ENCODE peak calls at places on chromosomes 2 and 18, in seven cellular contexts. P is erythroblast, E is stomach, J is A549, U is body of pancreas, R is IMR-90, Z is uterus. L is an unnamed sample.

GRCh38 chr2:70523996-70524965 is 29.3 kb downstream of the TGFA start:
- DNase-seq in U (peak), J (peak), P (no peak), Z (no peak), E (peak), R (peak), L (peak)

GRCh38 chr2:166031054-166031453 is 77.5 kb upstream of the TTC21B start:
- DNase-seq in Z (no peak), P (no peak), U (no peak), J (no peak), E (no peak), R (peak), L (no peak)

GRCh38 chr2:15688924-15689568 is 97.4 kb downstream of the DDX1 start:
- DNase-seq in E (no peak), P (no peak), U (no peak), J (no peak), Z (no peak), R (no peak), L (no peak)

GRCh38 chr2:69798909-69799526 is 30.4 kb upstream of the GMCL1 start:
- DNase-seq in J (no peak), U (no peak), Z (peak), E (no peak), P (peak), R (peak), L (no peak)

GRCh38 chr18:48996901-48997463 is 46.2 kb upstream of the SMAD7 start:
- DNase-seq in E (no peak), U (no peak), Z (no peak), R (peak), J (peak), P (no peak), L (peak)

GRCh38 chr2:238551091-238551490 is 124.4 kb downstream of the ASB1 start:
- DNase-seq in R (no peak), J (no peak), E (no peak), Z (no peak), P (no peak), U (no peak), L (no peak)

GRCh38 chr18:27627927-27628326 is 442.8 kb upstream of the CHST9 start:
- DNase-seq in E (no peak), U (no peak), Z (no peak), P (no peak), J (no peak), R (no peak), L (no peak)

GRCh38 chr2:158718851-158719250 is 76.3 kb upstream of the DAPL1 start:
- DNase-seq in P (no peak), J (no peak), Z (no peak), U (no peak), E (no peak), R (no peak), L (no peak)

GRCh38 chr2:240622631-240623235 is 2.5 kb upstream of the GPR35 start:
- DNase-seq in P (no peak), U (no peak), R (no peak), J (no peak), Z (no peak), E (peak), L (no peak)

GRCh38 chr2:241009601-241010530 is 11.4 kb downstream of the SNED1 start:
- DNase-seq in Z (peak), P (no peak), R (peak), J (no peak), E (peak), U (peak), L (peak)

GRCh38 chr2:134225841-134226240 is 28.0 kb upstream of the MGAT5 start:
- DNase-seq in U (no peak), R (no peak), J (no peak), P (no peak), E (no peak), Z (no peak), L (no peak)

GRCh38 chr2:226514895-226515294 is 284.7 kb downstream of the IRS1 start:
- DNase-seq in Z (no peak), P (no peak), U (no peak), E (no peak), J (peak), R (peak), L (no peak)

GRCh38 chr2:127606594-127607398 is 39.2 kb upstream of the GPR17 start:
- DNase-seq in Z (no peak), R (no peak), J (no peak), E (peak), P (no peak), U (peak), L (no peak)

GRCh38 chr2:11863513-11864328 is 117.3 kb downstream of the LPIN1 start:
- DNase-seq in J (peak), R (peak), U (peak), P (peak), E (peak), Z (peak), L (peak)

GRCh38 chr2:112317303-112318158 is 42.1 kb downstream of the ZC3H6 start:
- DNase-seq in J (no peak), E (no peak), Z (no peak), U (no peak), R (peak), P (no peak), L (no peak)

GRCh38 chr2:196331143-196331542 is 159.8 kb upstream of the STK17B start:
- DNase-seq in Z (no peak), U (no peak), P (peak), R (peak), J (no peak), E (peak), L (peak)

GRCh38 chr2:19722486-19723420 is 179.0 kb downstream of the TTC32 start:
- DNase-seq in P (no peak), E (no peak), Z (no peak), U (no peak), R (no peak), J (no peak), L (no peak)

GRCh38 chr18:75491361-75491760 is 63.9 kb upstream of the SMIM21 start:
- DNase-seq in P (no peak), E (no peak), Z (no peak), R (no peak), J (no peak), U (no peak), L (no peak)

GRCh38 chr2:51344886-51345285 is 313.0 kb upstream of the NRXN1 start:
- DNase-seq in U (no peak), J (no peak), R (peak), E (no peak), P (no peak), Z (no peak), L (no peak)

GRCh38 chr18:8794133-8794986 is 89.0 kb downstream of the MTCL1 start:
- DNase-seq in Z (no peak), U (no peak), P (no peak), E (no peak), J (no peak), R (peak), L (no peak)

GRCh38 chr18:80108739-80109675 is at the start of gene ADNP2:
- DNase-seq in P (peak), U (peak), J (peak), E (peak), Z (peak), R (peak), L (peak)
- TF ChIP-seq POLR2A in P (peak), U (no peak), J (peak), E (no peak), Z (no peak), R (peak), L (peak)

GRCh38 chr2:27495840-27496356 is 741 bp upstream of the GCKR start:
- DNase-seq in U (no peak), Z (no peak), R (no peak), P (peak), E (no peak), J (no peak), L (no peak)

GRCh38 chr2:27494284-27494943 is 586 bp downstream of the FNDC4 start:
- DNase-seq in P (peak), J (no peak), U (peak), E (no peak), R (peak), Z (peak), L (no peak)

GRCh38 chr2:27496357-27497287 is at the start of gene GCKR:
- DNase-seq in U (peak), E (peak), Z (no peak), P (peak), J (no peak), R (peak), L (no peak)

GRCh38 chr2:27493948-27494283 is 1.1 kb downstream of the FNDC4 start:
- DNase-seq in E (no peak), Z (no peak), R (no peak), U (no peak), P (no peak), J (no peak), L (no peak)

GRCh38 chr2:27494944-27495554 is at the start of gene FNDC4:
- DNase-seq in R (no peak), P (peak), E (peak), J (peak), Z (no peak), U (peak), L (no peak)
- TF ChIP-seq POLR2A in R (no peak), P (no peak), E (no peak), J (peak), Z (no peak), U (peak), L (peak)

GRCh38 chr18:59358611-59359575 is at the start of gene LMAN1:
- DNase-seq in J (peak), Z (peak), U (peak), P (peak), R (peak), E (peak), L (peak)
- TF ChIP-seq POLR2A in J (peak), Z (peak), U (peak), P (peak), R (peak), E (no peak), L (peak)

GRCh38 chr2:20823917-20824316 is 1.0 kb upstream of the LDAH start:
- DNase-seq in R (no peak), J (no peak), P (no peak), E (no peak), U (no peak), Z (no peak), L (no peak)

GRCh38 chr2:20818820-20819219 is 4.1 kb downstream of the LDAH start:
- DNase-seq in E (no peak), Z (no peak), P (no peak), U (no peak), J (no peak), R (no peak), L (no peak)

GRCh38 chr2:20822535-20823490 is at the start of gene LDAH:
- DNase-seq in J (peak), U (peak), Z (peak), E (peak), P (peak), R (peak), L (peak)
- TF ChIP-seq POLR2A in J (peak), U (peak), Z (no peak), E (peak), P (peak), R (peak), L (peak)

GRCh38 chr2:224585205-224586088 is at the start of gene CUL3:
- DNase-seq in Z (peak), U (peak), J (peak), E (peak), R (peak), P (peak), L (peak)

GRCh38 chr2:224586127-224586702 is 1.1 kb upstream of the CUL3 start:
- DNase-seq in Z (no peak), E (no peak), R (no peak), P (peak), U (no peak), J (no peak), L (no peak)

GRCh38 chr2:224584111-224584764 is 925 bp downstream of the CUL3 start:
- DNase-seq in P (peak), U (peak), J (peak), Z (peak), R (peak), E (peak), L (no peak)

GRCh38 chr2:224580248-224580647 is 4.9 kb downstream of the CUL3 start:
- DNase-seq in Z (no peak), U (no peak), P (no peak), E (no peak), J (no peak), R (no peak), L (no peak)

DNA sequence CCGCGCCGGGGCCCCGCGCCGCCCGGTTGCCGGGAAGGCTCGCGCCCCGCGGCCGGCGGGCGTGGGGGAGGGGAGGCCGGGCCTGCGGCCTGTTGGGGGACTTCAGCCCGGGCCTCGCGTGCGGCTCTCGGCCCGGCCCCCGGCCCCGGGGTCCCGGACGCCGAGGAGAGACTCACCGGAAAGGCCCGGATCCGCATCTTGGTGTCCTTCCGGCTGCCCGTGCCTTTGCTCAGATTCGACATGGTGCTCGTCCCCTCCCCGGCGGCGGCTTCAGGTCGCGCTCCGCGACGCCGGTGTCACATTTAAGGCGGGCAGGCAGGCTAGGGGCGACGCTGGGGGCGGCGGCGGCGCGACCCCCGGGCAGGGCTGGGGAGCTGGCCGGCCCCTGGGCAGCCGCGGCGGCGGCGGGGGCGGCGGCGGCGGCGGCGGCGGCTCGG is 377 bp downstream of the CUL3 start:
- DNase-seq in U (peak), J (peak), P (peak), E (peak), R (no peak), Z (peak), L (peak)
- TF ChIP-seq POLR2A in U (no peak), J (no peak), P (no peak), E (no peak), R (no peak), Z (no peak), L (no peak)

DNA sequence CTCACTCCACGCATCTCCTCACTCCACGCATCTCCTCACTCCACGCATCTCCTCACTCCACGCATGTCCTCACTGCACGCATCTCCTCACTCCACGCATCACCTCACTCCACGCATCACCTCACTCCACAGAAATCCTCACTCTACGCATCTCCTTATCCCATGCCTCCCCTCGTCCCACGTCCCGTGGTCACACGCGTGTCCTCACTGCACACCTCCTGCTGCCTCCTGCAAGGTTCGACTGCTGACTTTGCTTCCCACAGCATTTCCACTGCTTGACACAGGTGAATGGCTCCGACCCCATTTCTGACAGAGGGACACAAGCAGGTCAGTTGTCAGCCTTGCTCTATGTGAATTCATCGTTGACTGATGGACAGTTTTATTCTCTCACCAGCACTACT is 103.0 kb downstream of the USP40 start:
- DNase-seq in R (no peak), P (no peak), E (no peak), Z (no peak), U (no peak), J (no peak), L (no peak)
- TF ChIP-seq POLR2A in R (no peak), P (no peak), E (no peak), Z (no peak), U (no peak), J (no peak), L (no peak)

GRCh38 chr2:121736462-121737336 is at the start of gene NIFK:
- DNase-seq in P (peak), U (peak), R (peak), E (peak), Z (peak), J (peak), L (peak)
- TF ChIP-seq POLR2A in P (peak), U (peak), R (peak), E (no peak), Z (no peak), J (peak), L (peak)

GRCh38 chr18:12295389-12296086 is 12.5 kb upstream of the TUBB6 start:
- DNase-seq in J (no peak), U (no peak), R (peak), P (no peak), Z (peak), E (no peak), L (no peak)

GRCh38 chr18:12299862-12300261 is 8.2 kb upstream of the TUBB6 start:
- DNase-seq in E (no peak), U (no peak), Z (no peak), R (no peak), P (no peak), J (no peak), L (no peak)

GRCh38 chr18:12296457-12296856 is 11.6 kb upstream of the TUBB6 start:
- DNase-seq in J (no peak), U (no peak), Z (peak), E (no peak), P (no peak), R (no peak), L (no peak)

GRCh38 chr18:12293831-12294230 is 14.2 kb upstream of the TUBB6 start:
- DNase-seq in R (no peak), Z (no peak), J (no peak), E (no peak), U (no peak), P (no peak), L (no peak)

DNA sequence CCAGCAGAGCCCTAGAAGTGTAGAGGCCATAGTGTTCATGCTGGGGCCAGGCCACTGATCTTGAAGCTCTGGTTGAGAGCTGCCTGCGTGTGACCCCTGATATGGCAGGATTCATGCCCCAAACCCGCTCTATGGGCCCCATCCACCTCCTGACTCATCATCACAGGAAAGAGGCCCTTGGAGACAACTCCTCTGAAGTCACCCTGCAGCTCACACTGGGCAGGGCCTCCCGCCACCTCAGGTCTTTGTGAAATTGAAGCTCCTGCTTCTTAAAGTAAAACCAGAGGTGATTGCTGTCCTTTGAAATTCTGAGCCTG is 12.0 kb upstream of the TUBB6 start:
- DNase-seq in Z (peak), E (no peak), U (no peak), R (peak), P (peak), J (no peak), L (peak)
- TF ChIP-seq POLR2A in Z (no peak), E (no peak), U (no peak), R (no peak), P (no peak), J (no peak), L (no peak)

DNA sequence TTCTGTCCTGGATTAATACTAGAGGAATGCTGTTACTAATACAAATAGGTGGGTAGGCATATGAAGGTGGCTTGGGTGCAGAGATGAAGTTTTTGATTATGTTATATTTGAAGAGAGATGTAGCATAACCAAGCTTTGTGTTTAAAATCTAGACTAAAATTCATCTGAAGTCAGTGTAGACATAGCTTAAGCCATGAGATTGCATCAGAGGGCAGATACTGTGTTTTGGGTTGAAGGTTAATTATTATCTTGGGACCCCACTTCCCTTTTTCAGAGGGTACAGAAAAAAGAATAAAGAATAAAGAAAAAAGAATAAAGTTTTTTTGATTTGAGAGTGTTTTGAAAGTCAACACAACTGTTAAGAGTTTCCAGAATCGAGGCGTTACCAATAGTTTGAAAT is 13.0 kb downstream of the PPM1B start:
- DNase-seq in J (no peak), E (no peak), U (no peak), P (no peak), R (no peak), Z (no peak), L (no peak)
- TF ChIP-seq POLR2A in J (no peak), E (no peak), U (no peak), P (no peak), R (no peak), Z (no peak), L (no peak)